ENCODE peak calls at places on chromosomes 13 and 19, in eight cellular contexts. D, Z, K, G, B, Q, T and I are unnamed samples.

GRCh38 chr19:16402076-16402475 is 69.7 kb downstream of the EPS15L1 start:
- DNase-seq in Z (no peak), D (no peak), Q (no peak), K (no peak), T (no peak), B (no peak), G (no peak), I (no peak)

GRCh38 chr19:44602071-44602470 is 11.3 kb upstream of the IGSF23 start:
- DNase-seq in G (no peak), D (no peak), T (no peak), B (no peak), Q (no peak), Z (no peak), K (peak; percentile 62), I (no peak)

GRCh38 chr13:106186366-106187030 is 349.0 kb downstream of the EFNB2 start:
- DNase-seq in Q (no peak), D (no peak), K (no peak), G (no peak), B (no peak), T (no peak), Z (no peak), I (no peak)

GRCh38 chr19:7427944-7428343 is 60.9 kb downstream of the PEX11G start:
- DNase-seq in Z (no peak), T (no peak), G (no peak), K (no peak), B (no peak), Q (no peak), D (no peak), I (no peak)

GRCh38 chr19:15251749-15252397 is 19.6 kb upstream of the EPHX3 start:
- DNase-seq in K (peak; percentile 85), D (peak; percentile 90), T (peak; percentile 89), Q (peak; percentile 86), Z (peak; percentile 89), B (no peak), G (peak; percentile 98), I (peak; percentile 95)

GRCh38 chr19:15445807-15446376 is 3.9 kb downstream of the WIZ start:
- DNase-seq in Z (peak; percentile 86), Q (peak; percentile 80), D (no peak), G (no peak), B (no peak), K (no peak), T (peak; percentile 60), I (peak; percentile 36)

GRCh38 chr19:3762130-3762473 is 380 bp upstream of the MRPL54 start:
- DNase-seq in G (no peak), D (no peak), T (no peak), B (no peak), K (no peak), Q (no peak), Z (no peak), I (no peak)

GRCh38 chr13:20344836-20345490 is 112.8 kb upstream of the GJB6 start:
- DNase-seq in K (no peak), T (no peak), D (no peak), G (peak; percentile 22), Q (no peak), B (no peak), Z (no peak), I (no peak)

GRCh38 chr13:75544681-75545333 is 4.8 kb upstream of the UCHL3 start:
- DNase-seq in K (no peak), G (peak; percentile 94), D (no peak), B (no peak), T (peak; percentile 41), Z (no peak), Q (no peak), I (no peak)

GRCh38 chr13:45108716-45109706 is 11.3 kb upstream of the GTF2F2 start:
- DNase-seq in Z (no peak), T (no peak), K (peak; percentile 41), D (no peak), Q (no peak), B (peak; percentile 18), G (peak; percentile 46), I (peak; percentile 33)

GRCh38 chr13:98253526-98253925 is 76.5 kb upstream of the RNF113B start:
- DNase-seq in Z (no peak), G (no peak), K (peak; percentile 23), Q (no peak), D (no peak), B (no peak), T (no peak), I (no peak)

GRCh38 chr13:44879452-44880058 is 109.7 kb downstream of the NUFIP1 start:
- DNase-seq in G (peak; percentile 77), B (no peak), Q (no peak), K (peak; percentile 38), D (no peak), Z (no peak), T (no peak), I (no peak)

GRCh38 chr13:32676242-32676641 is 90.0 kb downstream of the PDS5B start:
- DNase-seq in T (no peak), Z (no peak), B (no peak), K (no peak), Q (no peak), G (no peak), D (no peak), I (no peak)

GRCh38 chr13:75418186-75418843 is 63.7 kb downstream of the TBC1D4 start:
- DNase-seq in T (no peak), B (no peak), Q (no peak), D (no peak), Z (no peak), K (no peak), G (no peak), I (no peak)

GRCh38 chr19:4909897-4910593 is 744 bp downstream of the UHRF1 start:
- DNase-seq in Z (peak; percentile 93), D (peak; percentile 92), T (peak; percentile 90), G (peak; percentile 91), Q (peak; percentile 91), B (peak; percentile 92), K (peak; percentile 96), I (peak; percentile 95)

GRCh38 chr13:30053904-30054303 is 203.5 kb upstream of the UBL3 start:
- DNase-seq in Q (no peak), G (no peak), D (no peak), K (no peak), B (no peak), Z (no peak), T (no peak), I (no peak)

GRCh38 chr13:38763446-38764381 is 76.8 kb downstream of the FREM2 start:
- DNase-seq in B (no peak), D (no peak), T (peak; percentile 30), Q (no peak), G (peak; percentile 66), Z (no peak), K (peak; percentile 68), I (peak; percentile 74)

GRCh38 chr19:21439372-21439771 is 42.4 kb downstream of the ZNF493 start:
- DNase-seq in B (no peak), T (no peak), K (peak; percentile 19), Z (no peak), Q (no peak), D (no peak), G (peak; percentile 33), I (no peak)

GRCh38 chr19:4970558-4971423 is 1.9 kb downstream of the KDM4B start:
- DNase-seq in B (peak; percentile 21), Q (no peak), K (no peak), G (peak; percentile 26), Z (no peak), T (peak; percentile 68), D (no peak), I (no peak)

GRCh38 chr13:74006666-74007065 is 127.5 kb downstream of the KLF12 start:
- DNase-seq in D (no peak), Q (no peak), K (no peak), T (no peak), G (no peak), Z (no peak), B (no peak), I (no peak)

GRCh38 chr19:47506459-47506858 is 8.4 kb downstream of the NAPA start:
- DNase-seq in D (no peak), G (no peak), B (no peak), K (no peak), T (peak; percentile 29), Z (no peak), Q (no peak), I (peak; percentile 2)
- H3K4me1 ChIP-seq in D (peaks cover 48% of the 10 kb centered on the region), G (no peaks in the 10 kb centered on the region), B (peaks cover 5% of the 10 kb centered on the region), K (peaks cover 13% of the 10 kb centered on the region), T (peaks cover 76% of the 10 kb centered on the region), Z (peaks cover 53% of the 10 kb centered on the region), Q (peaks cover 61% of the 10 kb centered on the region), I (peaks cover 7% of the 10 kb centered on the region)

GRCh38 chr19:35310811-35311465 is 18.0 kb upstream of the CD22 start:
- DNase-seq in Z (no peak), B (no peak), G (no peak), K (no peak), D (no peak), T (no peak), Q (no peak), I (no peak)
- H3K4me1 ChIP-seq in Z (no peaks in the 10 kb centered on the region), B (no peaks in the 10 kb centered on the region), G (peaks cover 21% of the 10 kb centered on the region), K (peaks cover 27% of the 10 kb centered on the region), D (no peaks in the 10 kb centered on the region), T (peaks cover 24% of the 10 kb centered on the region), Q (peaks cover 15% of the 10 kb centered on the region), I (peaks cover 7% of the 10 kb centered on the region)

DNA sequence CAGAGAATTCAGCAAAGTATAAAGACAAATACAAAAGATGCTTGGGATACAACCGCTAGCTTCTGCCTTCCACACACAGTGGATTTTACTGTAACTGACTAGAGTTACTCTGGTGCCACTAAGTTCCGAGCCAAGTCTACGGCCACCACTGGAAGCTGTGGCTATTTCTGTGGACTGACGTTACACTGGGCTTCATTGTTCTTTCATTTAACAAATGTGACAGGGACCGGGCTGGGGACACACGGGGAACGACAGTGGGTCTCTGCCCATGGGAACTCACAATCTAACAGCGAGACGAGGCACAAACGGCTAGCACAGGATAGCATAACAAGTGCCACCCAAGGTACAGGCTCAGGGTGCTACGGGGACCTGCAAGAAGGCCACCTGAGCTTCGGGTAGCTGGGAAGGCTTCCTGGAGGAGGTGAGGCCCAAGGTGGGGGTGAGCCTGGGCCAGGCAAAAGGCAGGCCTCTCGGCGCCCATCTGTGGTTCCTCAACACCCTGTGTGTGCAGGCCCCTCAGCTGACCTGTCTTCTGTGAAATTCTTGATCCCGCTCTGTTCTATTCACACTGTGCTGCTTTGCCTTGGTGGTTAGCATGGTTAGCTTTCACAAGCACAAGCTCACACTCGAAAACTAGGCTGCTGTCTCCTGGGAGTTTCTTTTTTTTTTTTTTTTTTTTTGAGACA is 10.3 kb upstream of the IL4I1 start:
- DNase-seq in Q (no peak), G (no peak), K (no peak), T (no peak), B (no peak), D (no peak), Z (no peak), I (no peak)
- H3K4me1 ChIP-seq in Q (peaks cover 13% of the 10 kb centered on the region), G (no peaks in the 10 kb centered on the region), K (no peaks in the 10 kb centered on the region), T (peaks cover 10% of the 10 kb centered on the region), B (peaks cover 10% of the 10 kb centered on the region), D (peaks cover 9% of the 10 kb centered on the region), Z (peaks cover 3% of the 10 kb centered on the region), I (no peaks in the 10 kb centered on the region)

GRCh38 chr19:54728167-54728566 is 3.9 kb downstream of the KIR3DL3 start:
- DNase-seq in D (no peak), B (no peak), K (no peak), Z (no peak), Q (no peak), G (no peak), T (no peak), I (no peak)

GRCh38 chr19:54724142-54724541 is at the start of gene KIR3DL3:
- DNase-seq in Q (no peak), G (no peak), T (no peak), B (no peak), D (no peak), K (no peak), Z (no peak), I (no peak)

GRCh38 chr19:54727562-54727961 is 3.3 kb downstream of the KIR3DL3 start:
- DNase-seq in T (no peak), Z (no peak), D (no peak), Q (no peak), G (no peak), K (no peak), B (no peak), I (no peak)

GRCh38 chr19:54725321-54725720 is 1.1 kb downstream of the KIR3DL3 start:
- DNase-seq in K (no peak), Z (no peak), D (no peak), Q (no peak), G (no peak), T (no peak), B (no peak), I (no peak)

GRCh38 chr19:54724644-54725043 is 402 bp downstream of the KIR3DL3 start:
- DNase-seq in G (no peak), Q (no peak), T (no peak), K (no peak), D (no peak), B (no peak), Z (no peak), I (no peak)
- H3K4me1 ChIP-seq in G (no peaks in the 10 kb centered on the region), Q (no peaks in the 10 kb centered on the region), T (no peaks in the 10 kb centered on the region), K (no peaks in the 10 kb centered on the region), D (no peaks in the 10 kb centered on the region), B (no peaks in the 10 kb centered on the region), Z (no peaks in the 10 kb centered on the region), I (no peaks in the 10 kb centered on the region)